ENCODE peak calls at places on chromosomes 16 and 17, in seven cellular contexts. One of them, this sample, is unnamed.
A peak's percentile ranks its signal among the peaks of the same experiment; 100 is the strongest.

GRCh38 chr17:10787306-10788020 is 16.4 kb downstream of the TMEM238L start:
- DNase-seq in prostate gland: no peak
- DNase-seq in esophagus squamous epithelium: no peak
- DNase-seq in left ventricle myocardium inferior: no peak
- DNase-seq in IMR-90: no peak
- DNase-seq in left lung: no peak
- DNase-seq in K562: no peak
- DNase-seq in this sample: no peak

GRCh38 chr16:30948956-30949654 is at the start of gene ORAI3:
- DNase-seq in prostate gland: peak; percentile 81
- DNase-seq in K562: peak; percentile 82
- DNase-seq in left lung: peak; percentile 98
- DNase-seq in left ventricle myocardium inferior: peak; percentile 84
- DNase-seq in esophagus squamous epithelium: peak; percentile 32
- DNase-seq in IMR-90: peak; percentile 44
- DNase-seq in this sample: no peak

GRCh38 chr16:354286-354881 is 1.9 kb upstream of the AXIN1 start:
- DNase-seq in left lung: peak; percentile 77
- DNase-seq in IMR-90: no peak
- DNase-seq in left ventricle myocardium inferior: no peak
- DNase-seq in prostate gland: peak; percentile 54
- DNase-seq in esophagus squamous epithelium: no peak
- DNase-seq in K562: no peak
- DNase-seq in this sample: no peak

GRCh38 chr16:21618261-21618660 is 18.9 kb downstream of the METTL9 start:
- DNase-seq in esophagus squamous epithelium: no peak
- DNase-seq in IMR-90: no peak
- DNase-seq in prostate gland: no peak
- DNase-seq in left ventricle myocardium inferior: no peak
- DNase-seq in K562: no peak
- DNase-seq in left lung: no peak
- DNase-seq in this sample: no peak

GRCh38 chr17:41322264-41322902 is 6.9 kb upstream of the KRTAP17-1 start:
- DNase-seq in IMR-90: peak; percentile 79
- DNase-seq in esophagus squamous epithelium: no peak
- DNase-seq in left ventricle myocardium inferior: no peak
- DNase-seq in prostate gland: peak; percentile 43
- DNase-seq in left lung: no peak
- DNase-seq in K562: peak; percentile 17
- DNase-seq in this sample: peak; percentile 45

GRCh38 chr17:50169121-50169764 is 3.4 kb downstream of the SGCA start:
- DNase-seq in esophagus squamous epithelium: no peak
- DNase-seq in prostate gland: no peak
- DNase-seq in K562: peak; percentile 71
- DNase-seq in IMR-90: peak; percentile 74
- DNase-seq in left ventricle myocardium inferior: no peak
- DNase-seq in left lung: peak; percentile 56
- DNase-seq in this sample: no peak

GRCh38 chr17:79942591-79943353 is 92.9 kb downstream of the TBC1D16 start:
- DNase-seq in left lung: peak; percentile 71
- DNase-seq in K562: no peak
- DNase-seq in esophagus squamous epithelium: no peak
- DNase-seq in prostate gland: no peak
- DNase-seq in IMR-90: peak; percentile 18
- DNase-seq in left ventricle myocardium inferior: peak; percentile 17
- DNase-seq in this sample: no peak

GRCh38 chr17:60102632-60103047 is 23.9 kb upstream of the HEATR6 start:
- DNase-seq in left ventricle myocardium inferior: no peak
- DNase-seq in prostate gland: peak; percentile 3
- DNase-seq in esophagus squamous epithelium: no peak
- DNase-seq in left lung: peak; percentile 91
- DNase-seq in IMR-90: peak; percentile 79
- DNase-seq in K562: peak; percentile 30
- DNase-seq in this sample: no peak

GRCh38 chr17:29617481-29618271 is 5.0 kb downstream of the CORO6 start:
- DNase-seq in left lung: peak; percentile 99
- DNase-seq in K562: peak; percentile 91
- DNase-seq in prostate gland: peak; percentile 64
- DNase-seq in esophagus squamous epithelium: no peak
- DNase-seq in IMR-90: peak; percentile 49
- DNase-seq in left ventricle myocardium inferior: peak; percentile 81
- DNase-seq in this sample: no peak

DNA sequence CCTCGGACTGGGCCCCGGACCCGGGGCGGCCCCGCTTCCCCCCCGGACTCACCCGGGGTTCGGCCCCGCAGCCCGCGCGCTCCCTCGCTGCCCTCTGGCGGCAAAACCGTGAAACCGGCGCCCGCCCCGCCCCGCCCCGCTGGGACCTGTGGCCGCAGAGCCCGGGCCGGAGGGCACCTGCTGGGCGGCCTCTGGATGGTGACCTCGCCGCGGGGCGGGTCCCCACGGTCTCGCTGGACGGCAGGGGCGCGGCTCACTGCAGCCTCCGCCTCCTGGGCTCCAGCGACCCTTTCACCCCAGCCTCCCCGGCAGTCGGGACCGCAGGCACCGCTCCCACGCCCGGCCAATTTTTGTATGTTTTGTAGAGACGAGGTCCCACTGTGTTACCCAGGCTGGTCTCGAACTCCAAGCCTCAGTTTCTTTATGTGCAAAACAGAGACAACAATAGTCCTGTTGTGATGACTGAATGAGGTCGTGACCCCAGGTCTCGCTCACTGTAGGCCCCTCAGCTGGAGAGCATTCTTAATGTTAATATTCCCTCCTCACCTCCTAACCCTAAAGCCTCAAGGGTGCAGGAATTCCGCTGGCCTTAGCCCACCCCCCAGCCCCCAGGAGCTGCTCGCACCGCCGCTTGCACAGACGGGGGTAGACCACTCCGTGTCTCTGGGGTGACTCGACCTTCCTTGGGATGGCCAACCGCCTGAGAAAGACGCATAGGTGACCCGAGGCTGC is 33.7 kb upstream of the RPH3AL start:
- DNase-seq in left ventricle myocardium inferior: peak; percentile 84
- DNase-seq in K562: peak; percentile 69
- DNase-seq in IMR-90: no peak
- DNase-seq in prostate gland: peak; percentile 53
- DNase-seq in esophagus squamous epithelium: no peak
- DNase-seq in left lung: peak; percentile 99
- DNase-seq in this sample: no peak
- TF ChIP-seq CTCF in left ventricle myocardium inferior: peak; percentile 79
- TF ChIP-seq CTCF in K562: peak; percentile 69
- TF ChIP-seq CTCF in IMR-90: peak; percentile 65
- TF ChIP-seq CTCF in prostate gland: peak; percentile 58
- TF ChIP-seq CTCF in esophagus squamous epithelium: peak; percentile 91
- TF ChIP-seq CTCF in left lung: peak; percentile 83
- TF ChIP-seq CTCF in this sample: no peak

DNA sequence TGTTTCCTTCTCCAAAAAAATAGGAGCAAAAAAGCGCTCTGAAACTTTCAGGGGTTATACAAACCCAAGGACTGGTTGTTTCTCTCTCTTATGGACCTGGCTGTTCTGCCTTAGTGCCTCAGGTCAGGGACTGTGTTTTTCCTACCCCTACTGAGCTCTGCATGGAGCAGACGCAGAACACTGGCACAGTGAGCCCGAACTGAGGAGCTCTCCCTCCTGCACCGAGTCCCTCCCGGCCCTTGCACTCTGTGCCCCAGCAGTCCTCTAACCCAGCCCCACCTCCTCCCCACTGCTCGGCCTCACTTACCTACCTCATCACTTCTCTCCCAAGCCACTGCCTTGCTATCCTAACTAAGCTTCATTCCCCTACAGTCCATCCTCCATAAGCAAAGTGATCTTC is 13.8 kb downstream of the MEIOB start:
- DNase-seq in left lung: no peak
- DNase-seq in IMR-90: no peak
- DNase-seq in prostate gland: no peak
- DNase-seq in esophagus squamous epithelium: no peak
- DNase-seq in K562: no peak
- DNase-seq in left ventricle myocardium inferior: no peak
- DNase-seq in this sample: no peak
- H3K4me3 ChIP-seq in left lung: no peak overlapping the region
- H3K4me3 ChIP-seq in IMR-90: no peak overlapping the region
- H3K4me3 ChIP-seq in prostate gland: no peak overlapping the region
- H3K4me3 ChIP-seq in esophagus squamous epithelium: no peak overlapping the region
- H3K4me3 ChIP-seq in K562: no peak overlapping the region
- H3K4me3 ChIP-seq in left ventricle myocardium inferior: no peak overlapping the region
- H3K4me3 ChIP-seq in this sample: no peak overlapping the region

DNA sequence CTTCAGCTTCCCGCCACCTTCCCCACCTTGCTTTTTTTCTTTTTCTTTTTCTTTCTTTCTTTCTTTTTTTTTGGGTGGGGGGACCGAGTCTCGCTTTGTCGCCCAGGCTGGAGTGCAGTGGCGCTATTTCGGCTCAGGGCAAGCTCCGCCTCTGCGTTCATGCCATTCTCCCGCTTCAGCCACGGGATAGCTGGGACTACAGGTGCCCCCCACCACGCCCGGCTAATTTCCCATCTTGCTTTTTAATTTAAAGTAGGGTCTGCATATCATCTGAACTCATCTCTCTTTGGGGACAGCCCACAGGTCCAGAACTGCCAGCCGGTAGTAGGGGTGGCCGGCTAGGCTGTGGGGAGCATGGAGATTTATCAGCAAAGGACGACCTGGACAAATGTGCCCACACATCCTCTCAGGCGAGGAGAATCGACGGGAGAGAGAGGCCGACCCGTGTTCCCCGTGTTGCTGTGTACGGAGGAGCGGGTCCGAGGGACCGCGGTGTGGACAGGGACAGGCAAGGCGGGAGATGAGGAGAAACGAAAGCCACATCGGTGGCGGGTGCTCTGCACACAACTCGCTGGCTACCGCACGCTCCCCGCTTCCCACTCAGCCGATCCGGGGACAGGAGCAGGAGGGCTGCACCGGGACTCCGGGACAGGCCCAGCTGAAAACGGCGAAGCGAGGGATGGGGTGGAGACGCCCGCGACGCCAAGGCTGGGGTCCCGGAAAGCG is 2.4 kb downstream of the MT1M start:
- DNase-seq in left ventricle myocardium inferior: no peak
- DNase-seq in K562: no peak
- DNase-seq in IMR-90: no peak
- DNase-seq in esophagus squamous epithelium: no peak
- DNase-seq in left lung: peak; percentile 49
- DNase-seq in prostate gland: no peak
- DNase-seq in this sample: no peak
- H3K27me3 ChIP-seq in left ventricle myocardium inferior: peaks cover 62% of the 10 kb centered on the region
- H3K27me3 ChIP-seq in K562: peaks cover 47% of the 10 kb centered on the region
- H3K27me3 ChIP-seq in IMR-90: peaks cover 84% of the 10 kb centered on the region
- H3K27me3 ChIP-seq in esophagus squamous epithelium: peaks cover 13% of the 10 kb centered on the region
- H3K27me3 ChIP-seq in left lung: peaks cover 93% of the 10 kb centered on the region
- H3K27me3 ChIP-seq in prostate gland: peaks cover 4% of the 10 kb centered on the region
- H3K27me3 ChIP-seq in this sample: peaks cover 51% of the 10 kb centered on the region

DNA sequence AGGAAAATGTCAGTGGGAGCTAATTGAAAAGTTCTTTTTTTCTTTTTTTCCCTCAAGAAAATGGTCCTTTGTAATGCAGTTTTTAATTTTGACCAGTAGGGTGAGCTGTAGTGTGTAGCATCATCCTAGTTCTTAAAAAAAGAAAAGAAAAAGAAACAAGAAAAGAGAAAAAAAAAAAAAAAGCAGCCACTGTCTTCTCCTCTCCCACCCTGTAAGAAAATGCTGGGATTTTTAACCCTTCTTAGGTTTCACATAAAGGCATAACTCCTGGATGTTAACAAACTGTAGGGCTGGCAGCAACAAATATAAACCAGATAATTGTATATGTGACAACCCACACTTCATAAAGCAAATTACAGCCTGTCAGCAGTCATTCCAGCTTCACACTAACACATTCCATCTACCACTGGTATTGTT is 78.1 kb downstream of the SKAP1 start:
- DNase-seq in prostate gland: no peak
- DNase-seq in IMR-90: peak; percentile 67
- DNase-seq in left lung: no peak
- DNase-seq in esophagus squamous epithelium: no peak
- DNase-seq in K562: peak; percentile 55
- DNase-seq in left ventricle myocardium inferior: no peak
- DNase-seq in this sample: no peak
- TF ChIP-seq CTCF in prostate gland: peak; percentile 51
- TF ChIP-seq CTCF in IMR-90: peak; percentile 78
- TF ChIP-seq CTCF in left lung: peak; percentile 52
- TF ChIP-seq CTCF in esophagus squamous epithelium: peak; percentile 62
- TF ChIP-seq CTCF in K562: peak; percentile 48
- TF ChIP-seq CTCF in left ventricle myocardium inferior: peak; percentile 69
- TF ChIP-seq CTCF in this sample: peak; percentile 47

This sample was measured in kidney epithelial cell.